ENCODE peak calls at places on chromosomes 13 and 19, in five cellular contexts. One of them, this sample, is unnamed.

GRCh38 chr13:114088863-114089262 is 43.6 kb downstream of the RASA3 start:
- DNase-seq in EH: no peak
- DNase-seq in activated CD4-positive, alpha-beta T cell treated with anti-CD3 and anti-CD28 coated beads, Interleukin-2, amount 10 ng/mL, durations not matched to agents 24 days and 14 days: no peak
- DNase-seq in uterus: no peak
- DNase-seq in GM23338: no peak
- DNase-seq in this sample: no peak

GRCh38 chr13:57138988-57139387 is 1.7 kb upstream of the PRR20A start:
- DNase-seq in EH: no peak
- DNase-seq in activated CD4-positive, alpha-beta T cell treated with anti-CD3 and anti-CD28 coated beads, Interleukin-2, amount 10 ng/mL, durations not matched to agents 24 days and 14 days: no peak
- DNase-seq in uterus: no peak
- DNase-seq in GM23338: no peak
- DNase-seq in this sample: no peak

GRCh38 chr13:44934724-44935123 is 54.5 kb downstream of the NUFIP1 start:
- DNase-seq in EH: peak
- DNase-seq in activated CD4-positive, alpha-beta T cell treated with anti-CD3 and anti-CD28 coated beads, Interleukin-2, amount 10 ng/mL, durations not matched to agents 24 days and 14 days: no peak
- DNase-seq in uterus: no peak
- DNase-seq in GM23338: no peak
- DNase-seq in this sample: no peak

GRCh38 chr13:102724923-102725322 is 30.1 kb upstream of the METTL21C start:
- DNase-seq in EH: peak
- DNase-seq in activated CD4-positive, alpha-beta T cell treated with anti-CD3 and anti-CD28 coated beads, Interleukin-2, amount 10 ng/mL, durations not matched to agents 24 days and 14 days: peak
- DNase-seq in uterus: no peak
- DNase-seq in GM23338: no peak
- DNase-seq in this sample: no peak

GRCh38 chr19:11578342-11579142 is 1.1 kb upstream of the ACP5 start:
- DNase-seq in EH: peak
- DNase-seq in activated CD4-positive, alpha-beta T cell treated with anti-CD3 and anti-CD28 coated beads, Interleukin-2, amount 10 ng/mL, durations not matched to agents 24 days and 14 days: peak
- DNase-seq in uterus: peak
- DNase-seq in GM23338: peak
- DNase-seq in this sample: peak

GRCh38 chr19:35080613-35081170 is 34.9 kb upstream of the FXYD3 start:
- DNase-seq in EH: no peak
- DNase-seq in activated CD4-positive, alpha-beta T cell treated with anti-CD3 and anti-CD28 coated beads, Interleukin-2, amount 10 ng/mL, durations not matched to agents 24 days and 14 days: no peak
- DNase-seq in uterus: no peak
- DNase-seq in GM23338: no peak
- DNase-seq in this sample: peak

GRCh38 chr13:24923305-24923640 is 159.3 kb downstream of the RNF17 start:
- DNase-seq in EH: peak
- DNase-seq in activated CD4-positive, alpha-beta T cell treated with anti-CD3 and anti-CD28 coated beads, Interleukin-2, amount 10 ng/mL, durations not matched to agents 24 days and 14 days: peak
- DNase-seq in uterus: no peak
- DNase-seq in GM23338: no peak
- DNase-seq in this sample: no peak

GRCh38 chr19:55341191-55342043 is 1.7 kb downstream of the KMT5C start:
- DNase-seq in EH: peak
- DNase-seq in activated CD4-positive, alpha-beta T cell treated with anti-CD3 and anti-CD28 coated beads, Interleukin-2, amount 10 ng/mL, durations not matched to agents 24 days and 14 days: peak
- DNase-seq in uterus: peak
- DNase-seq in GM23338: peak
- DNase-seq in this sample: peak

GRCh38 chr13:94608586-94608985 is 6.9 kb downstream of the GPR180 start:
- DNase-seq in EH: no peak
- DNase-seq in activated CD4-positive, alpha-beta T cell treated with anti-CD3 and anti-CD28 coated beads, Interleukin-2, amount 10 ng/mL, durations not matched to agents 24 days and 14 days: no peak
- DNase-seq in uterus: no peak
- DNase-seq in GM23338: no peak
- DNase-seq in this sample: no peak

GRCh38 chr13:41970022-41970421 is 9.1 kb upstream of the VWA8 start:
- DNase-seq in EH: no peak
- DNase-seq in activated CD4-positive, alpha-beta T cell treated with anti-CD3 and anti-CD28 coated beads, Interleukin-2, amount 10 ng/mL, durations not matched to agents 24 days and 14 days: no peak
- DNase-seq in uterus: no peak
- DNase-seq in GM23338: no peak
- DNase-seq in this sample: no peak

GRCh38 chr13:48600374-48601364 is 53.1 kb upstream of the CYSLTR2 start:
- DNase-seq in EH: peak
- DNase-seq in activated CD4-positive, alpha-beta T cell treated with anti-CD3 and anti-CD28 coated beads, Interleukin-2, amount 10 ng/mL, durations not matched to agents 24 days and 14 days: no peak
- DNase-seq in uterus: no peak
- DNase-seq in GM23338: no peak
- DNase-seq in this sample: no peak

GRCh38 chr13:107650081-107650701 is 565.1 kb downstream of the LIG4 start:
- DNase-seq in EH: no peak
- DNase-seq in activated CD4-positive, alpha-beta T cell treated with anti-CD3 and anti-CD28 coated beads, Interleukin-2, amount 10 ng/mL, durations not matched to agents 24 days and 14 days: peak
- DNase-seq in uterus: peak
- DNase-seq in GM23338: peak
- DNase-seq in this sample: peak

GRCh38 chr19:45881909-45882528 is 3.9 kb downstream of the IRF2BP1 start:
- DNase-seq in EH: no peak
- DNase-seq in activated CD4-positive, alpha-beta T cell treated with anti-CD3 and anti-CD28 coated beads, Interleukin-2, amount 10 ng/mL, durations not matched to agents 24 days and 14 days: no peak
- DNase-seq in uterus: no peak
- DNase-seq in GM23338: peak
- DNase-seq in this sample: no peak

GRCh38 chr19:23409392-23410048 is 14.2 kb upstream of the ZNF91 start:
- DNase-seq in EH: no peak
- DNase-seq in activated CD4-positive, alpha-beta T cell treated with anti-CD3 and anti-CD28 coated beads, Interleukin-2, amount 10 ng/mL, durations not matched to agents 24 days and 14 days: no peak
- DNase-seq in uterus: no peak
- DNase-seq in GM23338: no peak
- DNase-seq in this sample: no peak

GRCh38 chr13:110108348-110109139 is 198.4 kb downstream of the COL4A1 start:
- DNase-seq in EH: peak
- DNase-seq in activated CD4-positive, alpha-beta T cell treated with anti-CD3 and anti-CD28 coated beads, Interleukin-2, amount 10 ng/mL, durations not matched to agents 24 days and 14 days: no peak
- DNase-seq in uterus: peak
- DNase-seq in GM23338: peak
- DNase-seq in this sample: peak

GRCh38 chr13:37306778-37307544 is 201.5 kb upstream of the CSNK1A1L start:
- DNase-seq in EH: peak
- DNase-seq in activated CD4-positive, alpha-beta T cell treated with anti-CD3 and anti-CD28 coated beads, Interleukin-2, amount 10 ng/mL, durations not matched to agents 24 days and 14 days: no peak
- DNase-seq in uterus: no peak
- DNase-seq in GM23338: no peak
- DNase-seq in this sample: no peak

GRCh38 chr19:54105796-54106195 is 3.1 kb downstream of the NDUFA3 start:
- DNase-seq in EH: no peak
- DNase-seq in activated CD4-positive, alpha-beta T cell treated with anti-CD3 and anti-CD28 coated beads, Interleukin-2, amount 10 ng/mL, durations not matched to agents 24 days and 14 days: no peak
- DNase-seq in uterus: no peak
- DNase-seq in GM23338: no peak
- DNase-seq in this sample: no peak

GRCh38 chr19:51469162-51469561 is 9.2 kb upstream of the CEACAM18 start:
- DNase-seq in EH: no peak
- DNase-seq in activated CD4-positive, alpha-beta T cell treated with anti-CD3 and anti-CD28 coated beads, Interleukin-2, amount 10 ng/mL, durations not matched to agents 24 days and 14 days: no peak
- DNase-seq in uterus: no peak
- DNase-seq in GM23338: no peak
- DNase-seq in this sample: no peak

GRCh38 chr19:5018224-5019015 is 49.5 kb downstream of the KDM4B start:
- DNase-seq in EH: peak
- DNase-seq in activated CD4-positive, alpha-beta T cell treated with anti-CD3 and anti-CD28 coated beads, Interleukin-2, amount 10 ng/mL, durations not matched to agents 24 days and 14 days: no peak
- DNase-seq in uterus: no peak
- DNase-seq in GM23338: no peak
- DNase-seq in this sample: no peak

GRCh38 chr13:41995946-41996345 is 35.0 kb upstream of the VWA8 start:
- DNase-seq in EH: peak
- DNase-seq in activated CD4-positive, alpha-beta T cell treated with anti-CD3 and anti-CD28 coated beads, Interleukin-2, amount 10 ng/mL, durations not matched to agents 24 days and 14 days: peak
- DNase-seq in uterus: no peak
- DNase-seq in GM23338: no peak
- DNase-seq in this sample: no peak

GRCh38 chr13:47499358-47500150 is 501.5 kb downstream of the SUCLA2 start:
- DNase-seq in EH: peak
- DNase-seq in activated CD4-positive, alpha-beta T cell treated with anti-CD3 and anti-CD28 coated beads, Interleukin-2, amount 10 ng/mL, durations not matched to agents 24 days and 14 days: no peak
- DNase-seq in uterus: no peak
- DNase-seq in GM23338: no peak
- DNase-seq in this sample: no peak

GRCh38 chr19:45347570-45348366 is 7.2 kb downstream of the KLC3 start:
- DNase-seq in EH: no peak
- DNase-seq in activated CD4-positive, alpha-beta T cell treated with anti-CD3 and anti-CD28 coated beads, Interleukin-2, amount 10 ng/mL, durations not matched to agents 24 days and 14 days: no peak
- DNase-seq in uterus: no peak
- DNase-seq in GM23338: no peak
- DNase-seq in this sample: peak

GRCh38 chr19:18603958-18604819 is 2.4 kb downstream of the CRLF1 start:
- DNase-seq in EH: no peak
- DNase-seq in activated CD4-positive, alpha-beta T cell treated with anti-CD3 and anti-CD28 coated beads, Interleukin-2, amount 10 ng/mL, durations not matched to agents 24 days and 14 days: no peak
- DNase-seq in uterus: no peak
- DNase-seq in GM23338: peak
- DNase-seq in this sample: no peak

GRCh38 chr13:100022798-100023197 is 41.2 kb downstream of the ZIC2 start:
- DNase-seq in EH: no peak
- DNase-seq in activated CD4-positive, alpha-beta T cell treated with anti-CD3 and anti-CD28 coated beads, Interleukin-2, amount 10 ng/mL, durations not matched to agents 24 days and 14 days: no peak
- DNase-seq in uterus: no peak
- DNase-seq in GM23338: no peak
- DNase-seq in this sample: no peak

GRCh38 chr13:50550151-50550550 is 293.3 kb downstream of the DLEU7 start:
- DNase-seq in EH: no peak
- DNase-seq in activated CD4-positive, alpha-beta T cell treated with anti-CD3 and anti-CD28 coated beads, Interleukin-2, amount 10 ng/mL, durations not matched to agents 24 days and 14 days: no peak
- DNase-seq in uterus: no peak
- DNase-seq in GM23338: no peak
- DNase-seq in this sample: no peak

GRCh38 chr19:7500811-7501450 is 12.1 kb upstream of the PEX11G start:
- DNase-seq in EH: peak
- DNase-seq in activated CD4-positive, alpha-beta T cell treated with anti-CD3 and anti-CD28 coated beads, Interleukin-2, amount 10 ng/mL, durations not matched to agents 24 days and 14 days: peak
- DNase-seq in uterus: no peak
- DNase-seq in GM23338: peak
- DNase-seq in this sample: peak

GRCh38 chr19:37905936-37906867 is at the start of gene WDR87:
- DNase-seq in EH: peak
- DNase-seq in activated CD4-positive, alpha-beta T cell treated with anti-CD3 and anti-CD28 coated beads, Interleukin-2, amount 10 ng/mL, durations not matched to agents 24 days and 14 days: peak
- DNase-seq in uterus: peak
- DNase-seq in GM23338: peak
- DNase-seq in this sample: peak

GRCh38 chr13:113763254-113763653 is 4.2 kb downstream of the TMEM255B start:
- DNase-seq in EH: no peak
- DNase-seq in activated CD4-positive, alpha-beta T cell treated with anti-CD3 and anti-CD28 coated beads, Interleukin-2, amount 10 ng/mL, durations not matched to agents 24 days and 14 days: no peak
- DNase-seq in uterus: no peak
- DNase-seq in GM23338: no peak
- DNase-seq in this sample: no peak

GRCh38 chr19:947707-948533 is 22.1 kb downstream of the ARID3A start:
- DNase-seq in EH: no peak
- DNase-seq in activated CD4-positive, alpha-beta T cell treated with anti-CD3 and anti-CD28 coated beads, Interleukin-2, amount 10 ng/mL, durations not matched to agents 24 days and 14 days: no peak
- DNase-seq in uterus: peak
- DNase-seq in GM23338: no peak
- DNase-seq in this sample: no peak

GRCh38 chr13:36850790-36851438 is 31.9 kb downstream of the RFXAP start:
- DNase-seq in EH: peak
- DNase-seq in activated CD4-positive, alpha-beta T cell treated with anti-CD3 and anti-CD28 coated beads, Interleukin-2, amount 10 ng/mL, durations not matched to agents 24 days and 14 days: peak
- DNase-seq in uterus: no peak
- DNase-seq in GM23338: peak
- DNase-seq in this sample: no peak

GRCh38 chr13:99123101-99124045 is 77.3 kb upstream of the UBAC2 start:
- DNase-seq in EH: peak
- DNase-seq in activated CD4-positive, alpha-beta T cell treated with anti-CD3 and anti-CD28 coated beads, Interleukin-2, amount 10 ng/mL, durations not matched to agents 24 days and 14 days: no peak
- DNase-seq in uterus: no peak
- DNase-seq in GM23338: no peak
- DNase-seq in this sample: no peak

GRCh38 chr13:109126973-109127615 is 497.7 kb downstream of the MYO16 start:
- DNase-seq in EH: no peak
- DNase-seq in activated CD4-positive, alpha-beta T cell treated with anti-CD3 and anti-CD28 coated beads, Interleukin-2, amount 10 ng/mL, durations not matched to agents 24 days and 14 days: no peak
- DNase-seq in uterus: no peak
- DNase-seq in GM23338: no peak
- DNase-seq in this sample: no peak

GRCh38 chr19:14118165-14119051 is 846 bp upstream of the PRKACA start:
- DNase-seq in EH: peak
- DNase-seq in activated CD4-positive, alpha-beta T cell treated with anti-CD3 and anti-CD28 coated beads, Interleukin-2, amount 10 ng/mL, durations not matched to agents 24 days and 14 days: peak
- DNase-seq in uterus: peak
- DNase-seq in GM23338: peak
- DNase-seq in this sample: no peak

GRCh38 chr19:33879818-33880575 is 83.3 kb downstream of the KCTD15 start:
- DNase-seq in EH: peak
- DNase-seq in activated CD4-positive, alpha-beta T cell treated with anti-CD3 and anti-CD28 coated beads, Interleukin-2, amount 10 ng/mL, durations not matched to agents 24 days and 14 days: no peak
- DNase-seq in uterus: no peak
- DNase-seq in GM23338: no peak
- DNase-seq in this sample: no peak

GRCh38 chr13:91399189-91400093 is 1.0 kb downstream of the GPC5 start:
- DNase-seq in EH: no peak
- DNase-seq in activated CD4-positive, alpha-beta T cell treated with anti-CD3 and anti-CD28 coated beads, Interleukin-2, amount 10 ng/mL, durations not matched to agents 24 days and 14 days: peak
- DNase-seq in uterus: no peak
- DNase-seq in GM23338: peak
- DNase-seq in this sample: no peak

GRCh38 chr19:48623556-48624066 is 4.3 kb downstream of the SPHK2 start:
- DNase-seq in EH: no peak
- DNase-seq in activated CD4-positive, alpha-beta T cell treated with anti-CD3 and anti-CD28 coated beads, Interleukin-2, amount 10 ng/mL, durations not matched to agents 24 days and 14 days: peak
- DNase-seq in uterus: no peak
- DNase-seq in GM23338: no peak
- DNase-seq in this sample: no peak

GRCh38 chr13:111639196-111639705 is 318.8 kb downstream of the TEX29 start:
- DNase-seq in EH: no peak
- DNase-seq in activated CD4-positive, alpha-beta T cell treated with anti-CD3 and anti-CD28 coated beads, Interleukin-2, amount 10 ng/mL, durations not matched to agents 24 days and 14 days: no peak
- DNase-seq in uterus: no peak
- DNase-seq in GM23338: no peak
- DNase-seq in this sample: no peak

GRCh38 chr13:76894401-76895110 is 8.4 kb upstream of the KCTD12 start:
- DNase-seq in EH: no peak
- DNase-seq in activated CD4-positive, alpha-beta T cell treated with anti-CD3 and anti-CD28 coated beads, Interleukin-2, amount 10 ng/mL, durations not matched to agents 24 days and 14 days: no peak
- DNase-seq in uterus: no peak
- DNase-seq in GM23338: no peak
- DNase-seq in this sample: no peak

GRCh38 chr19:883661-884211 is 9.3 kb downstream of the MED16 start:
- DNase-seq in EH: no peak
- DNase-seq in activated CD4-positive, alpha-beta T cell treated with anti-CD3 and anti-CD28 coated beads, Interleukin-2, amount 10 ng/mL, durations not matched to agents 24 days and 14 days: no peak
- DNase-seq in uterus: no peak
- DNase-seq in GM23338: no peak
- DNase-seq in this sample: peak